ENCODE peak calls at places on chromosomes 12 and 14, in five cellular contexts. One of them, this sample, is unnamed.

GRCh38 chr12:69313209-69313608 is 35.0 kb upstream of the LYZ start:
- DNase-seq in GM12878: no peak
- DNase-seq in H1: no peak
- DNase-seq in K562: no peak
- DNase-seq in HepG2: no peak
- DNase-seq in this sample: no peak

GRCh38 chr12:25970082-25970481 is 11.6 kb downstream of the RASSF8 start:
- DNase-seq in GM12878: no peak
- DNase-seq in H1: no peak
- DNase-seq in K562: no peak
- DNase-seq in HepG2: no peak
- DNase-seq in this sample: no peak

GRCh38 chr14:65639216-65639615 is 226.7 kb downstream of the FUT8 start:
- DNase-seq in GM12878: no peak
- DNase-seq in H1: no peak
- DNase-seq in K562: no peak
- DNase-seq in HepG2: peak; percentile 50
- DNase-seq in this sample: no peak

GRCh38 chr12:132513458-132514135 is 23.6 kb downstream of the FBRSL1 start:
- DNase-seq in GM12878: no peak
- DNase-seq in H1: no peak
- DNase-seq in K562: no peak
- DNase-seq in HepG2: no peak
- DNase-seq in this sample: no peak

GRCh38 chr14:77158175-77158908 is 16.8 kb upstream of the ZDHHC22 start:
- DNase-seq in GM12878: no peak
- DNase-seq in H1: peak; percentile 63
- DNase-seq in K562: peak; percentile 34
- DNase-seq in HepG2: no peak
- DNase-seq in this sample: peak; percentile 68

GRCh38 chr14:61322799-61323290 is 1.5 kb downstream of the PRKCH start:
- DNase-seq in GM12878: no peak
- DNase-seq in H1: no peak
- DNase-seq in K562: no peak
- DNase-seq in HepG2: no peak
- DNase-seq in this sample: peak; percentile 15

GRCh38 chr12:98399532-98399931 is 115.9 kb upstream of the TMPO start:
- DNase-seq in GM12878: no peak
- DNase-seq in H1: no peak
- DNase-seq in K562: peak; percentile 64
- DNase-seq in HepG2: peak; percentile 43
- DNase-seq in this sample: peak; percentile 58

GRCh38 chr12:70242695-70243509 is at the start of gene CNOT2:
- DNase-seq in GM12878: peak; percentile 44
- DNase-seq in H1: peak; percentile 91
- DNase-seq in K562: peak; percentile 76
- DNase-seq in HepG2: peak; percentile 85
- DNase-seq in this sample: peak; percentile 92

GRCh38 chr14:94936901-94937321 is 167.0 kb upstream of the GSC start:
- DNase-seq in GM12878: no peak
- DNase-seq in H1: no peak
- DNase-seq in K562: no peak
- DNase-seq in HepG2: no peak
- DNase-seq in this sample: no peak

GRCh38 chr14:36971263-36971855 is 201.0 kb downstream of the SLC25A21 start:
- DNase-seq in GM12878: no peak
- DNase-seq in H1: no peak
- DNase-seq in K562: peak; percentile 22
- DNase-seq in HepG2: no peak
- DNase-seq in this sample: no peak

GRCh38 chr14:20682435-20683124 is 1.8 kb upstream of the RNASE4 start:
- DNase-seq in GM12878: no peak
- DNase-seq in H1: peak; percentile 76
- DNase-seq in K562: peak; percentile 37
- DNase-seq in HepG2: peak; percentile 94
- DNase-seq in this sample: peak; percentile 83

GRCh38 chr14:50045039-50045711 is 71.2 kb downstream of the VCPKMT start:
- DNase-seq in GM12878: peak; percentile 54
- DNase-seq in H1: no peak
- DNase-seq in K562: no peak
- DNase-seq in HepG2: peak; percentile 82
- DNase-seq in this sample: no peak

GRCh38 chr12:75939016-75939642 is 92.4 kb downstream of the PHLDA1 start:
- DNase-seq in GM12878: no peak
- DNase-seq in H1: no peak
- DNase-seq in K562: no peak
- DNase-seq in HepG2: no peak
- DNase-seq in this sample: no peak

GRCh38 chr14:73713804-73714655 is at the start of gene PNMA1:
- DNase-seq in GM12878: no peak
- DNase-seq in H1: peak; percentile 88
- DNase-seq in K562: peak; percentile 87
- DNase-seq in HepG2: peak; percentile 69
- DNase-seq in this sample: peak; percentile 93

GRCh38 chr14:22865424-22866215 is 5.9 kb upstream of the LRP10 start:
- DNase-seq in GM12878: no peak
- DNase-seq in H1: peak; percentile 87
- DNase-seq in K562: peak; percentile 59
- DNase-seq in HepG2: no peak
- DNase-seq in this sample: peak; percentile 82

GRCh38 chr14:88386395-88386794 is 938 bp downstream of the SPATA7 start:
- DNase-seq in GM12878: no peak
- DNase-seq in H1: no peak
- DNase-seq in K562: no peak
- DNase-seq in HepG2: no peak
- DNase-seq in this sample: no peak

GRCh38 chr12:68733661-68734071 is 12.3 kb upstream of the SLC35E3 start:
- DNase-seq in GM12878: no peak
- DNase-seq in H1: no peak
- DNase-seq in K562: no peak
- DNase-seq in HepG2: no peak
- DNase-seq in this sample: no peak

GRCh38 chr14:72892879-72893635 is 844 bp downstream of the DPF3 start:
- DNase-seq in GM12878: no peak
- DNase-seq in H1: peak; percentile 65
- DNase-seq in K562: peak; percentile 43
- DNase-seq in HepG2: no peak
- DNase-seq in this sample: peak; percentile 66

GRCh38 chr12:569091-569676 is 94.1 kb downstream of the NINJ2 start:
- DNase-seq in GM12878: no peak
- DNase-seq in H1: no peak
- DNase-seq in K562: no peak
- DNase-seq in HepG2: no peak
- DNase-seq in this sample: no peak

GRCh38 chr12:107684990-107685359 is 624 bp upstream of the PWP1 start:
- DNase-seq in GM12878: no peak
- DNase-seq in H1: peak; percentile 51
- DNase-seq in K562: peak; percentile 37
- DNase-seq in HepG2: peak; percentile 96
- DNase-seq in this sample: peak; percentile 81

GRCh38 chr14:101732128-101732527 is 29.4 kb upstream of the PPP2R5C start:
- DNase-seq in GM12878: no peak
- DNase-seq in H1: no peak
- DNase-seq in K562: no peak
- DNase-seq in HepG2: no peak
- DNase-seq in this sample: no peak

GRCh38 chr12:113961921-113962710 is 4.0 kb downstream of the RBM19 start:
- DNase-seq in GM12878: peak; percentile 71
- DNase-seq in H1: no peak
- DNase-seq in K562: no peak
- DNase-seq in HepG2: peak; percentile 20
- DNase-seq in this sample: no peak

GRCh38 chr14:99654235-99655000 is 9.5 kb downstream of the HHIPL1 start:
- DNase-seq in GM12878: no peak
- DNase-seq in H1: no peak
- DNase-seq in K562: no peak
- DNase-seq in HepG2: no peak
- DNase-seq in this sample: peak; percentile 37
- TF ChIP-seq CREB1 in GM12878: no peak
- TF ChIP-seq CREB1 in H1: no peak
- TF ChIP-seq CREB1 in K562: no peak
- TF ChIP-seq CREB1 in HepG2: no peak
- TF ChIP-seq CREB1 in this sample: no peak

GRCh38 chr12:21893924-21894323 is 47.3 kb downstream of the ABCC9 start:
- DNase-seq in GM12878: no peak
- DNase-seq in H1: no peak
- DNase-seq in K562: no peak
- DNase-seq in HepG2: no peak
- DNase-seq in this sample: no peak

GRCh38 chr12:21894792-21895392 is 46.3 kb downstream of the ABCC9 start:
- DNase-seq in GM12878: no peak
- DNase-seq in H1: no peak
- DNase-seq in K562: no peak
- DNase-seq in HepG2: no peak
- DNase-seq in this sample: no peak

GRCh38 chr12:21892341-21892740 is 48.9 kb downstream of the ABCC9 start:
- DNase-seq in GM12878: no peak
- DNase-seq in H1: no peak
- DNase-seq in K562: no peak
- DNase-seq in HepG2: no peak
- DNase-seq in this sample: no peak

GRCh38 chr12:21888464-21888863 is 52.8 kb downstream of the ABCC9 start:
- DNase-seq in GM12878: no peak
- DNase-seq in H1: no peak
- DNase-seq in K562: no peak
- DNase-seq in HepG2: no peak
- DNase-seq in this sample: no peak

GRCh38 chr12:21891763-21892217 is 49.4 kb downstream of the ABCC9 start:
- DNase-seq in GM12878: no peak
- DNase-seq in H1: no peak
- DNase-seq in K562: no peak
- DNase-seq in HepG2: no peak
- DNase-seq in this sample: no peak
- TF ChIP-seq POLR2AphosphoS5 in GM12878: no peak
- TF ChIP-seq POLR2AphosphoS5 in H1: no peak
- TF ChIP-seq POLR2AphosphoS5 in K562: no peak
- TF ChIP-seq POLR2AphosphoS5 in HepG2: no peak
- TF ChIP-seq POLR2AphosphoS5 in this sample: no peak

DNA sequence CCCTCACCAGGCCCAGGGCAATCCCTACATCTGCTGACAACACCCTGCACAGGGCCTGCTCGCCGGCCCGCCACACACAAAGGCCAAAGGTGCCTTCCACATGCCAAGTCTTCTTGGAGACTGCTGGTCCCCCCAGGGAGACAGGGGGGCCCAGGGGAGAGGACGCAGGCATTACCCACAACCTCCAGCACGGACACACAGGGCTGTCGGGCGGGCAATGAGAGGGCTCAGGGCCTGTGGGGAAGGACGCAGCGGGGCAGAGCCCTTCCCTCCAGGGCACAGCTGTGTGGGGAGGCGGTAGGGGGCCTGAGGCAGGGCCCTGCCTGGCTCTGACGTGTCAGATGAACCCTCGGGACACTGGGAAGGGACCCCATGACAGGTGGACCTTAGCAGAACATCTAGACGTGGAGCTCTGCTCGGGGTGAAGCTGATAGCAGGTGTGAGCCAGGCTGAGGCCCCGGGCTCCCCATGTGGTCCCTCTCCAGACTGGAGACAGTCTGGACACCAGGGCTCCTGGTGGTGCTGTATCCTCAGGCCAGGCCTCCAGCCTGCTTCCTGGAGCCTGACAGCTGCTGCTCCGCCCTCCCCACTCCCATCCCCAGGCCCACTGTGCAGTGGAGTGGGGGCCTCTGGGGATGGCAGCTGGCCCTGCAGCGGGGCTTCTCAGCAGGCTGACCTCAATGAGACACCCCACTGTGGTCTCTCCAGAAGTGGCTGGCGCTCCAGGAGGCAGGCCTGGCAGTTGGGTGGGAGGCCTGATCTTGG is 31.6 kb upstream of the NUDT14 start:
- DNase-seq in GM12878: no peak
- DNase-seq in H1: no peak
- DNase-seq in K562: no peak
- DNase-seq in HepG2: no peak
- DNase-seq in this sample: no peak
- H3K4me1 ChIP-seq in GM12878: no peaks in the 10 kb centered on the region
- H3K4me1 ChIP-seq in H1: no peaks in the 10 kb centered on the region
- H3K4me1 ChIP-seq in K562: no peaks in the 10 kb centered on the region
- H3K4me1 ChIP-seq in HepG2: no peaks in the 10 kb centered on the region
- H3K4me1 ChIP-seq in this sample: no peaks in the 10 kb centered on the region

DNA sequence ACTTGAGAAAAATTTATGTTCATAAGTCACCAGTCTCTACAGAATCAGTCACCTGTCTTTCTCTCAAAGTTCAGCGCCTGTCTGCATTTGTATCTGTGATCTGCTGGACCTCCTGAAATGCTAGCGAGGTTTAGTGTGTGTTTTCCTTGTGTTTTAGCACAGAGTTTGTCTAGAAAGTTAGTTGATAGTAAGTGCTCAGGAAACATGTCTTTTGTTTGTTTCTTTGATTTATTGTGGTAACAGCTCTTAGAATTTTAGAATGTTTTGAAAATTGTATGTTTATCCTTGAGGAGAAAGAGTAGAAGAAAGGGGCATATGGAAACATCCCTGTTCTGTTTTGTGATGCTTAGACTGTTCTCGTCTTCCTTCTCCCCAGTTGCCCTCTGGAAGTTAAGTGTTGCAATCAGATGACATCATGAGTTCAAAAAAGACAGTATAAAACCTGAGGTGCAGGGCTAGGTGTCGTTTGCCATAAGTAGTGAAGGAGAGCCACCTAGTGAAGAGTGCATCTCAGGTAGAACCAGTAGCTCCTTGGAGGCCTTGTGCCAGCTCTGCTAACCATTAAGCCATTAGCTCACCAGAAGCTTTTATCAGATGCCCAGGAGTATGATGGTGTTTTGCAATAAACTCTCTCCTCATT is 44.8 kb downstream of the FBXW8 start:
- DNase-seq in GM12878: no peak
- DNase-seq in H1: no peak
- DNase-seq in K562: peak; percentile 13
- DNase-seq in HepG2: peak; percentile 28
- DNase-seq in this sample: peak; percentile 15
- TF ChIP-seq CREB1 in GM12878: no peak
- TF ChIP-seq CREB1 in H1: no peak
- TF ChIP-seq CREB1 in K562: no peak
- TF ChIP-seq CREB1 in HepG2: no peak
- TF ChIP-seq CREB1 in this sample: peak; percentile 21

This sample was measured in GM23338.